ENCODE peak calls at places on chromosomes 6 and 20, in seven cellular contexts. B is psoas muscle, H is GM12878, G is fibroblast of lung, J is left ventricle myocardium inferior, D is mammary epithelial cell, F is tibial artery. I is an unnamed sample.

GRCh38 chr6:14501240-14501639 is 383.7 kb downstream of the CD83 start:
- DNase-seq in H (no peak), G (no peak), J (no peak), D (no peak), B (no peak), F (no peak), I (no peak)

GRCh38 chr20:50957276-50957675 is 1.1 kb downstream of the DPM1 start:
- DNase-seq in B (no peak), G (peak; percentile 49), J (no peak), F (no peak), D (no peak), H (no peak), I (no peak)

GRCh38 chr20:49620364-49621240 is 52.7 kb upstream of the PTGIS start:
- DNase-seq in B (no peak), J (no peak), D (no peak), F (no peak), H (peak; percentile 100), G (no peak), I (no peak)

GRCh38 chr6:29011276-29011734 is 6.2 kb upstream of the ZNF311 start:
- DNase-seq in F (peak; percentile 28), D (peak; percentile 53), J (no peak), G (peak; percentile 69), H (no peak), B (peak; percentile 55), I (no peak)

GRCh38 chr6:18395177-18395850 is 8.2 kb downstream of the RNF144B start:
- DNase-seq in J (no peak), F (no peak), D (no peak), B (no peak), G (no peak), H (no peak), I (no peak)

GRCh38 chr6:39124114-39124513 is 9.1 kb upstream of the SAYSD1 start:
- DNase-seq in J (no peak), B (no peak), D (no peak), G (no peak), F (no peak), H (no peak), I (no peak)

GRCh38 chr20:36228809-36229208 is 7.5 kb upstream of the AAR2 start:
- DNase-seq in H (no peak), G (no peak), F (no peak), B (no peak), D (no peak), J (no peak), I (no peak)

GRCh38 chr6:134340574-134340973 is 22.7 kb upstream of the SGK1 start:
- DNase-seq in B (no peak), J (no peak), G (no peak), F (no peak), H (no peak), D (no peak), I (no peak)

GRCh38 chr6:170393807-170394399 is 87.3 kb downstream of the FAM120B start:
- DNase-seq in D (peak; percentile 31), G (peak; percentile 67), B (no peak), F (no peak), J (no peak), H (no peak), I (no peak)

DNA sequence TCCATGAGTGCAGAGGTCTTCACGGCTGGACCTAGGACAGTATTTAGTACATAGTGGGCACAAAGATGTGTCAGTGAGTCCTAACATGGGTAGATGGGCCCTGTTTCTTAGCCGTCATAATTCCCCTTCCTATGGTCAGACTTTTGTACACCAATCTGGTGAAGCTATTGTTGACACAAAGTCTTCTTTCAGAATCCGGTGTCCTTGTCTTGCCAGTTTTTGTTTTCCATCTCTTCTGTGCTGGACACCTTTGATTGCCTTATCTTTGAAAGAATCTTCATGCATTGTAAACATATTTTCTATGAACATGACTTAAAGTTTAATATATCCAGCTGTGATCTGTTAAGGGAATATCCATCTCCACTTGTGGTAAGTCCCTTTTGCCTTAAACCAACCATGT is 4.5 kb downstream of the LRRC1 start:
- DNase-seq in H (no peak), J (no peak), D (no peak), F (no peak), B (no peak), G (no peak), I (no peak)
- TF ChIP-seq CTCF in H (no peak), J (no peak), D (no peak), F (no peak), B (no peak), G (no peak), I (no peak)

DNA sequence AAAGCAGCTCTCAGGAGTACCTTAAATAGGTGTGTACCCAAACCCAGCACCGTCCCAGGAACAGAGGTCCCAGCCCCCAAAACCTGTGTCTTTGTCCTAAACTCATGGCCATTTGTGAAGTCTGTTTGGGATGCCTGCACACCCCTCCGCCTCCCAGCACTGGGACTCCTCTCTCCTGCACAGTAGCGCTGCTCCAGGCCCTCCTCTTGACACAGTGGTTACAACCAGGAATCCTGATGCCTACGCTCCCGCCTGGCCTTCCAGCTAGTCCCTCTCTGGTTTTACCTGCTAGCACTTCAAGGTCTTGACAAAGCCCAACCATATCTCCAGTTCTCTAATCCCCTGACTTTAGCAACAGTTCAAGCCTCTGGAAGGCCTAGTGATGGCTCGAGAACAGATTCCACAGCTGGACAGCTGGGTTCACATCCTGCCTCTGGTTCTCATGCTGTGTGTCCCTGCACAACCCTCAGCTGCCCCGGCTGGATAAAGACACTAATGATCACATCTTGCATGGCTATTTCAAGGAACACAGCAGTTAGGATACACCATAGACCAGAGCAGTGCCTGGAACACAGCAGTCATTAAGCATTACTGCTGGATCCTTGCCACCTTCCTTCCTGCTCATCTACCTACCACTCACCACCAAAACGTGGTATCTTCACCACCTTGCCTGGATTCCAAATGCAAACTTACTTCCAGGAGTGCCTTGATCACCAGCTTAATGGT is 5.6 kb downstream of the PSMA7 start:
- DNase-seq in G (no peak), B (peak; percentile 51), J (no peak), F (no peak), H (no peak), D (no peak), I (no peak)
- H3K36me3 ChIP-seq in G (peaks cover 28% of the 10 kb centered on the region), B (peaks cover 19% of the 10 kb centered on the region), J (peaks cover 82% of the 10 kb centered on the region), F (peaks cover 35% of the 10 kb centered on the region), H (peaks cover 52% of the 10 kb centered on the region), D (peaks cover 43% of the 10 kb centered on the region), I (peaks cover 83% of the 10 kb centered on the region)

DNA sequence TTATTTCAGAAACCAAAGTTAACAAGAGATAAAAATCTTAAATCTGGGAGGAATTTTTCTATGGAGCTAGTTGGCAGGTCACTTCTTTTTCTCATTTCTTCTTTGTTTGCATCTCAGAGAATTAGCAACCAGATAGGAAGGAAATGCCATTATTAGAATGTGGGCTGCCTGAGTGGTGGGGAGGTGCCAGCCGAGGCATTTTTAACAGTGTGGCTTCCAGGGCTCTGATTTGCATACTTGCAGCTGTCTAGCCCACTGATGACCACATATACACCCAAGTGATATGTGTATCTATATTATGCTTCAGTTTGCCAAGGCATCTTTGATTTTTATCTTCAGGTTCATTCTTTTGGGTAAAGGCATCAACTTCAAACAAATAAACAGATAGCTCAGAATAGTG is 206.7 kb downstream of the CLIC5 start:
- DNase-seq in B (no peak), G (no peak), D (no peak), J (no peak), F (no peak), H (no peak), I (no peak)
- H3K4me3 ChIP-seq in B (no peak overlapping the region), G (no peak overlapping the region), D (no peak overlapping the region), J (no peak overlapping the region), F (no peak overlapping the region), H (no peak overlapping the region), I (no peak overlapping the region)

DNA sequence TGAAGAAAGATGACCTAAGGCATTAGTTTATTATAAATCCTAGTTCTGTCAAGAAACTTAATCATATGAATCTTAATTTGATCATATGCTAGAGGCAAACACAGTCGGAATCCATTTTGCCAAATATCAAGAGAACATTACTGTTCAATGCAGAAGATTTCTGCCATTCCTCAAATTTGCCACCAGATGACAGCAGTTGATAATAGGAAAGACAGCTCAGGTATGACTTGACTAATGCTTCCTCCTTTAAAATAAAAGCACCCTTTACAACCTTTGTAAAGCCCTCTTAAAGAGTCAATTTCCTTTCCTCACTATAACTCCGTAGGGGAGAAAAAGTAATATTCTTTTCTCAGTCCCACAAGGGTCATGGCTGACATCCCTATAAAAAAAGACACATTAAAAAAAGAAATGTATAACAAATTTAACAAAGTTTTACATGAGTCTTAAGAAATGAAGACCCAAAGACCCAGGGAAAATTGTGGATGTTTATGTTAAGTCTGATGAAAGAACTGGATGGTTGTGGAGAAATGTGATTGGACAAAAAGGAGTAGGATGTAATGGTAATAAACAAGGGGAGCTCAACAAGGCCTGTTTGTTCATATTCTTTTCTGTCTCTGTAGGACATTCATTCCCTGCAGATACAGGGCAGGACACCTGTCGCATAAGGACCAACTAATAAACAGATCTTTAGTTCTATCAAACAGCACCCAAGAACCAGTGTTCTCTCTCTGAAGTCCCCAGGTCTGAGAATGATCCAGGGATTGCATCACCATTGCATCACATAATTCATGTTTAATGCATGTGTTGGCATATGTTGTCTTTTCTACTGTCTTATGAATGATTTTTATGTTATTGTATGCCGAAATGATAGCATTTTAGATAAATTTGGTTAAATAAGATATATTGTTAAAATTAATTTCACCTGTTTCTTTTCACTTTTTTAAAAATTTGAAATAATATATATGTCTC is 23.0 kb upstream of the IL17A start:
- DNase-seq in H (no peak), F (no peak), D (peak; percentile 34), B (no peak), G (no peak), J (no peak), I (no peak)
- TF ChIP-seq CTCF in H (peak; percentile 95), F (peak; percentile 17), D (peak; percentile 97), B (peak; percentile 68), G (peak; percentile 54), J (peak; percentile 62), I (peak; percentile 50)

DNA sequence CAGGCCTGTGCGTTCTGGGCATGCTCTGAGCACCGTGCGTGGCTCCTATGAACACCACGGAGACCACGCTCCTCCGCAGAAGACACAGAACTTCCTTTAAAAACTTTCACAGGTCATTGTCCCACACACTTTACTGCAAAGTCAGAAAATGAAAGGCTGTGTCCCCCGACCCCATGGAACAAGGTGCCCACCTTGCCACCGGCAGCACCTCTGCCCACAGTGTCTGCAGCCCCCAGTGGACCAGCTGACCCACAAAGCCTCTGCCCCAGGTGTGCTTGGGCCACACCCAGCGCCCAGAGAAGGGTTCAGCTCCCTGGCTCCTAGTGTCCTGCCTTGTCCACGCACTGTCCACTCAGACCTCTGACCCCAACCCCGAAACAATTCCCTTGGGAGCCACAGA is 8.7 kb downstream of the TAF4 start:
- DNase-seq in H (no peak), G (no peak), B (no peak), J (no peak), F (no peak), D (no peak), I (no peak)
- H3K36me3 ChIP-seq in H (no peaks in the 10 kb centered on the region), G (no peaks in the 10 kb centered on the region), B (no peaks in the 10 kb centered on the region), J (no peaks in the 10 kb centered on the region), F (no peaks in the 10 kb centered on the region), D (no peaks in the 10 kb centered on the region), I (peaks cover 8% of the 10 kb centered on the region)

DNA sequence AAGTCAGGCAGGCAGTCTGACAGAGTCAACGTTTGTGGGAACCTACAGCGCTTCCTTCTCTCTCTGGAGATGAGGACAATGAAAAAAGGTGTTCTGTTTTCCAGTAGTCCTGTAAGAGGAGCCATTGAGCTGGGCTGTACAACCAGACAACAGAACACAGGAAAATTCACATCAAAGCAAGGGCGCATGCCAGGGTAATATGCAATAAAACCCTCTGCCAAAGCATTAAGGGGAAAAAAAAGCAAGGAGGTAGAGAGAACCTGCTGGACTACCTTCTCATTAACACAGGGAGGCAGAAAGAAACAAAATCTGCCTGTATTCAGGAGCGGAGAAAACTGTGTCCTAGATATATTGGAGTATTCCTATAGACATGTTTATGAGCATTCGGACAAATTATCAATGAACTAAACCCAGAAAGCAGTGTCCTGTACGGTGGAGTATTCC is 1.3 kb downstream of the RNF24 start:
- DNase-seq in G (peak; percentile 79), H (no peak), J (no peak), D (peak; percentile 91), F (no peak), B (no peak), I (no peak)
- H3K4me3 ChIP-seq in G (peak overlapping the region; percentile 88), H (peak overlapping the region; percentile 87), J (peak overlapping the region; percentile 91), D (peak overlapping the region; percentile 86), F (peak overlapping the region; percentile 75), B (peak overlapping the region; percentile 85), I (peak overlapping the region; percentile 82)